ENCODE peak calls at places on chromosomes 13 and 19, in eight cellular contexts. Z is HCT116, S is IMR-90, R is adipocyte, F is cardiac muscle cell, Y is tibial artery, E is Peyer's patch, K is heart left ventricle. O is an unnamed sample. For H3K36me3 and H3K4me1, the result is how much of the 10 kb centered on the place peaks cover.

GRCh38 chr13:28607187-28607955 is 51.6 kb upstream of the POMP start:
- DNase-seq in E (no peak), R (no peak), F (no peak), Y (no peak), K (no peak), S (no peak), Z (no peak), O (no peak)

GRCh38 chr13:98129059-98129741 is 13.7 kb upstream of the FARP1 start:
- DNase-seq in S (peak), K (no peak), Y (no peak), R (peak), F (peak), Z (no peak), E (no peak), O (no peak)

GRCh38 chr13:87661471-87661870 is 9.7 kb upstream of the SLITRK5 start:
- DNase-seq in S (peak), Z (no peak), K (no peak), F (no peak), Y (no peak), E (no peak), R (no peak), O (no peak)

GRCh38 chr13:64793592-64793991 is 2436.5 kb downstream of the PCDH9 start:
- DNase-seq in E (no peak), K (no peak), Z (no peak), S (no peak), R (no peak), F (no peak), Y (no peak), O (no peak)

GRCh38 chr13:75021151-75021550 is 460.8 kb downstream of the TBC1D4 start:
- DNase-seq in F (no peak), K (no peak), S (no peak), R (no peak), E (no peak), Y (no peak), Z (no peak), O (no peak)

GRCh38 chr13:113783966-113784644 is 25.1 kb downstream of the TMEM255B start:
- DNase-seq in R (no peak), E (no peak), F (no peak), K (no peak), S (no peak), Z (no peak), Y (no peak), O (no peak)

GRCh38 chr13:42930136-42930535 is 61.9 kb downstream of the EPSTI1 start:
- DNase-seq in F (no peak), E (no peak), Z (no peak), Y (no peak), R (peak), K (no peak), S (no peak), O (no peak)

GRCh38 chr19:16654621-16655020 is 5.3 kb downstream of the SMIM7 start:
- DNase-seq in K (no peak), Y (no peak), F (peak), R (no peak), Z (no peak), S (no peak), E (no peak), O (no peak)

GRCh38 chr13:77779461-77780272 is 82.2 kb downstream of the SLAIN1 start:
- DNase-seq in Y (no peak), F (peak), Z (peak), S (peak), R (peak), K (no peak), E (no peak), O (peak)

GRCh38 chr13:108322206-108322824 is 52.8 kb downstream of the TNFSF13B start:
- DNase-seq in S (peak), K (no peak), F (peak), E (no peak), Z (peak), R (peak), Y (no peak), O (peak)

GRCh38 chr13:25171517-25172302 is at the start of gene AMER2:
- DNase-seq in R (peak), Y (no peak), K (no peak), S (no peak), F (peak), Z (no peak), E (no peak), O (no peak)

GRCh38 chr13:70098669-70099068 is 9.0 kb upstream of the ATXN8OS start:
- DNase-seq in S (no peak), Y (no peak), E (no peak), K (no peak), F (no peak), R (peak), Z (peak), O (no peak)

GRCh38 chr19:49441210-49441959 is at the start of gene SLC17A7:
- DNase-seq in S (no peak), F (no peak), Y (peak), E (no peak), Z (no peak), K (peak), R (peak), O (no peak)

GRCh38 chr19:11434703-11435056 is 241 bp downstream of the ODAD3 start:
- DNase-seq in Z (no peak), K (no peak), E (no peak), R (no peak), S (no peak), F (no peak), Y (no peak), O (no peak)

GRCh38 chr13:73262862-73263627 is 204.2 kb downstream of the KLF5 start:
- DNase-seq in K (no peak), R (no peak), E (no peak), Z (no peak), S (no peak), Y (no peak), F (no peak), O (no peak)

GRCh38 chr13:89701913-89702312 is 1645.6 kb upstream of the MIR17HG start:
- DNase-seq in Y (no peak), K (no peak), E (no peak), Z (no peak), R (no peak), S (no peak), F (no peak), O (no peak)

GRCh38 chr19:2461751-2462634 is 5.2 kb upstream of the LMNB2 start:
- DNase-seq in Y (peak), K (peak), E (peak), Z (peak), R (peak), F (peak), S (peak), O (no peak)

GRCh38 chr13:44237276-44237767 is 136.3 kb upstream of the SERP2 start:
- DNase-seq in F (peak), K (peak), Z (no peak), E (no peak), S (peak), Y (peak), R (peak), O (no peak)

GRCh38 chr13:112112534-112113276 is 45.8 kb downstream of the SOX1 start:
- DNase-seq in R (no peak), Z (no peak), Y (no peak), K (no peak), S (no peak), F (no peak), E (no peak), O (no peak)

GRCh38 chr13:58619396-58620113 is 988.0 kb downstream of the PCDH17 start:
- DNase-seq in R (no peak), F (no peak), S (no peak), E (no peak), K (no peak), Z (no peak), Y (no peak), O (no peak)

GRCh38 chr19:12868540-12869112 is 12.6 kb downstream of the DNASE2 start:
- DNase-seq in K (no peak), E (no peak), Z (no peak), S (no peak), R (no peak), Y (no peak), F (no peak), O (no peak)

GRCh38 chr13:113113846-113114271 is 8.3 kb downstream of the F7 start:
- DNase-seq in Z (no peak), R (no peak), Y (peak), K (peak), F (no peak), E (no peak), S (no peak), O (no peak)

GRCh38 chr13:99821741-99822140 is 149.8 kb downstream of the ZIC5 start:
- DNase-seq in Z (no peak), S (no peak), K (no peak), R (no peak), E (no peak), F (no peak), Y (no peak), O (no peak)

GRCh38 chr13:73216381-73216831 is 157.6 kb downstream of the KLF5 start:
- DNase-seq in E (no peak), R (peak), Z (no peak), Y (no peak), S (no peak), K (no peak), F (no peak), O (no peak)

GRCh38 chr13:76012091-76012721 is 376.1 kb downstream of the LMO7 start:
- DNase-seq in F (peak), K (no peak), Y (no peak), Z (no peak), R (peak), E (no peak), S (peak), O (no peak)

GRCh38 chr13:112522578-112522977 is 65.4 kb downstream of the TUBGCP3 start:
- DNase-seq in F (no peak), R (no peak), Y (no peak), Z (no peak), E (no peak), K (no peak), S (peak), O (no peak)

GRCh38 chr13:24905242-24905641 is 141.3 kb downstream of the RNF17 start:
- DNase-seq in K (no peak), R (peak), E (no peak), S (peak), Z (no peak), F (peak), Y (no peak), O (no peak)

GRCh38 chr13:45510671-45511070 is 45.9 kb downstream of the COG3 start:
- DNase-seq in Z (no peak), E (no peak), Y (no peak), F (no peak), R (no peak), K (no peak), S (no peak), O (no peak)
- H3K36me3 ChIP-seq in Z (under half), E (under half), Y (half or more), F (under half), R (half or more), K (under half), S (under half), O (under half)

DNA sequence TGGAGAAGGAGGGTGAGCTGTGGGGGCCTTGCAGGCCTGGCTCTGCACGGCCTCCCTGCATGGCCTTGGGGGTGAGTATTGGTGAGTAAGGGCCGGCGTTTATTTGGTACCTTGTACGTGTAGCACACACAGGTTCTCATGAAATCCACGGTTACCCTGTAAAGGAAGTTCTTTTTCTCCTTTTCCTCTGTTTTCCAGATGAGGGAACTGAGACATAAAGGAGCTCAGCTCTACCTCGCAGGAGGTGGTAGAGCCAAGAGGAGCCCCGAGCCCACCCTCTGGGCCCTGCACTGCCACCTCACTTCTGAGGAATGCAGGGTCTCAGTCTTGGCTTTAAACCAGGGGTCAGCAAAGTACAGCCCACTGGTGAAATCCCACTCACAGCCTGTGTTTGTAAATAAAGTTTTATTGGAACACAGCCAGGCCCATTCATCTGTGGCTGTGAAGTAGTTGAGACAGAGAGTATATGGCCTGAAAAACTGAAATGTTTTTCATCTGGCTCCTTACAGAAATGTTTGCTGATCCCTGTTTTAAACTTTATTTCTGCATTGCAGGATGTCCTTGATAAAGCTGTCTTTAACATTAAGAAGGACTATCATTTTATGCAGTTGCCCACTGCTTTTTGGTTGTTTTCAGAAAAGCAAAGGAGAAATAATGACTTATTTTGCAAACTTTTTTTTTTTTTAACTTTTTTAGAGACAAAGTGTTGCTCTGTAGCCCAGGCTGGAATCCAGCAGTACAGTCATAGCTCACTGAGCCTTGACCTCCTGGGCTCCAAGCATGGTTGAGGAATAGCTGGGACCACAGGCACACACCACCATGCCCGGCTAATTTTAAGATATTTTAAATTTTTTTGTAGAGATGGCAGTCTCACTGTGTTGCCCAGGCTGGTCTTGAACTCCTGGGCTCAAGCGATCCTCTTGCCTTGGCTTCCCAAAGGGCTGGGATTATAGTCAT is 6.4 kb downstream of the EPN1 start:
- DNase-seq in Z (no peak), S (peak), K (no peak), E (no peak), R (peak), F (no peak), Y (no peak), O (no peak)
- H3K4me1 ChIP-seq in Z (under half), S (under half), K (under half), E (under half), R (under half), F (under half), Y (under half), O (under half)

DNA sequence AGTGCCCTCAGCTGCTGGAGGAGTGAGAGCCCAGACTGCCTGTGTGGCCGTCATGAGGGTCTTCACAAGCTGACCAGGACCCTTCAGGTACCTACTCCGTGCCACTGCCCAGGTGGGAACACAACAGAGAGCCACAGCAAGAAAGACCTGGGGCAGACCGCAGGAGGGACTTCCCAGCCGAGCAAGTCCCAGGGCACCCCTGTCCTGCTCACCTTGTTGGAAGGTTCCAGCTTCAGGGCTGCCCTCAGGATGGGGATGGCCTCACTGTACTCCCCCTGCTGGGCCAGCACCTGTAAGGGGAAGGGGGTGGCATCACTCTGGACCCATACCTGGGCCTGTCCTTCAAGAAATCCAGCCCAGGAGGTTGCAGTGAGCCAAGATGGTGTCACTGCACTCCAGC is 10.3 kb downstream of the FKBP8 start:
- DNase-seq in S (no peak), Y (no peak), Z (no peak), F (no peak), R (no peak), E (no peak), K (no peak), O (no peak)
- H3K36me3 ChIP-seq in S (half or more), Y (half or more), Z (under half), F (under half), R (under half), E (under half), K (under half), O (under half)

GRCh38 chr19:33814181-33815165 is 17.8 kb downstream of the KCTD15 start:
- DNase-seq in Y (no peak), R (no peak), F (no peak), Z (no peak), K (peak), E (no peak), S (peak), O (no peak)
- H3K4me1 ChIP-seq in Y (under half), R (under half), F (under half), Z (under half), K (under half), E (under half), S (under half), O (under half)

DNA sequence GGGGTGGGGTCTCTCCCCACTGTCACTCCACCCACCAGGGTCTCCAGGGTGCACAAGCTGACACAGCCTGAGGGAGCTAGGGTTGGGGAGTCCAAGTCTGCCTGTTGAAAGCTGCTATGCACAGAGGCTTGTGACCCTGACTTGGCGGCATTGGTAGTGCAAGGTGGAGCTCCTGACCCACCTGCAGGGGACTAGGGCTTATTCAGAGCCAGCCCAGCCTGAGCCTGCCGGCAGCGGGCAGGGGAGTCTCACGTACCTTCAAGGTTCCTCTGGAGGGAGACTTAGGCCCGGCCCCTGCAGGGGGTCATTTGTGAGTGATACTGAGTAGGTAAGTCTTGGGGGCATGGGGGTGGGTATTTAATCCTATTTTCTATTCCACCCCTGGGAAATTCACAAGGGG is 4.7 kb downstream of the KCTD15 start:
- DNase-seq in Y (no peak), S (no peak), F (no peak), K (no peak), R (no peak), Z (no peak), E (no peak), O (no peak)
- H3K36me3 ChIP-seq in Y (half or more), S (under half), F (under half), K (under half), R (under half), Z (under half), E (under half), O (under half)

GRCh38 chr19:38068851-38069250 is 155.2 kb downstream of the DPF1 start:
- DNase-seq in Z (no peak), F (no peak), R (no peak), E (no peak), K (no peak), S (no peak), Y (no peak), O (no peak)
- H3K4me1 ChIP-seq in Z (under half), F (under half), R (under half), E (under half), K (under half), S (under half), Y (under half), O (under half)

DNA sequence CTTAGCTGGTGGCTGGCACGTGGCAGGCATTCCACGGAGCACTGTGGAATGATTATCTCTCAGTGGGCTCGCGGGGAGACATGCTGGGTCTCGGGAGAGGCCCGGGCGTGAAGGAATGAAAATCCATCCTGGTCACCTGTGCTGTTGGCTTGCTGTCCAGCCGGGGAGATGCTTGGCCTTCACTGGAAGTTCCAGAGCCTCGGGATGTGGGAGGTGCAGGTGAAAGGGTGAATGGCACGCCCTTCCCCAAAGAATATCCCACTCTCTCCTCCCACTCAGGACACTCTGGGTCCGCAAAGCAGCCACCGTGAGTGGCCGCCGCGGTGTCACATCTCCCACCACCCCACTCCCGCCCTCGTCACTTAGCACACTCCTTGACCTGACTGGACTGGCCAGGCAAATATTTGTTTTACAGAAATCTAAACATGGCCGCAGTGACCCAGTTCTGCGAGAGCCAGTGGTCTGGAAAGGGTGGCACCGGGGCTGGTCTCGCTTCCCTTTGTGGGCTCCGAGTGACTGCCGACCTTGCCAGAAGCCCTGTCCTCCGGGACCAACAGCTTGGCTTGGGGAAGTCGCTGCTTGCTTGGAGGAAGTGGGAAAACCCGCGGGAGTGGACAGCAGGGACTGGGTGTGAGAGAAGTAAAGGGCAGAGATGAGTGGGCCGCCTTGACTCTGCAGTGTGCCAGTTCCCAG is 8.0 kb downstream of the DPP9 start:
- DNase-seq in Y (no peak), S (no peak), R (no peak), F (no peak), K (peak), E (no peak), Z (no peak), O (no peak)
- H3K36me3 ChIP-seq in Y (half or more), S (half or more), R (half or more), F (under half), K (under half), E (under half), Z (under half), O (under half)

GRCh38 chr19:30226464-30227070 is 145.6 kb upstream of the ZNF536 start:
- DNase-seq in S (no peak), K (no peak), E (no peak), R (peak), Y (no peak), F (no peak), Z (no peak), O (no peak)
- H3K4me1 ChIP-seq in S (under half), K (under half), E (under half), R (under half), Y (under half), F (under half), Z (under half), O (under half)

O was measured in Panc1.